ENCODE peak calls at places on chromosomes 7 and 10, in nine cellular contexts. R is naive B cell; M is HT1080; A is fibroblast of the aortic adventitia; Z is activated CD4-positive, alpha-beta T cell treated with anti-CD3 and anti-CD28 coated beads, Interleukin-2, amount 10 ng/mL, durations not matched to agents 7 days and 5 days; L is body of pancreas; D is upper lobe of right lung; Q is GM12878; G is GM04503. F is an unnamed sample.

GRCh38 chr7:68324621-68325020 is 1273.7 kb upstream of the AUTS2 start:
- DNase-seq in A (no peak), Z (no peak), Q (no peak), R (no peak), L (no peak), G (no peak), D (no peak), M (no peak), F (no peak)

GRCh38 chr10:91514684-91515253 is 104.6 kb downstream of the HECTD2 start:
- DNase-seq in Q (no peak), Z (no peak), R (no peak), A (no peak), L (no peak), M (no peak), D (no peak), G (no peak), F (no peak)

GRCh38 chr10:33952692-33953360 is 618.4 kb upstream of the NRP1 start:
- DNase-seq in Q (no peak), Z (no peak), L (no peak), M (peak), A (peak), D (no peak), R (no peak), G (no peak), F (no peak)

GRCh38 chr7:54960517-54960916 is 58.3 kb upstream of the EGFR start:
- DNase-seq in Z (no peak), R (no peak), A (peak), M (peak), G (no peak), D (no peak), L (no peak), Q (no peak), F (no peak)

GRCh38 chr7:23396222-23396621 is 74.1 kb downstream of the IGF2BP3 start:
- DNase-seq in G (peak), Q (no peak), R (no peak), M (no peak), Z (no peak), L (no peak), A (peak), D (no peak), F (no peak)

GRCh38 chr7:1234794-1235500 is 2.3 kb downstream of the UNCX start:
- DNase-seq in M (no peak), A (no peak), L (no peak), D (no peak), G (no peak), R (no peak), Z (peak), Q (no peak), F (no peak)

GRCh38 chr7:84139986-84140729 is 54.4 kb downstream of the SEMA3A start:
- DNase-seq in A (peak), D (no peak), Q (no peak), R (no peak), M (peak), Z (no peak), L (no peak), G (no peak), F (no peak)

GRCh38 chr10:116608683-116609594 is 11.8 kb upstream of the PNLIPRP2 start:
- DNase-seq in R (no peak), L (peak), D (no peak), M (no peak), A (no peak), G (no peak), Z (no peak), Q (no peak), F (no peak)

GRCh38 chr7:110766874-110767273 is 324.1 kb upstream of the LRRN3 start:
- DNase-seq in D (no peak), R (no peak), L (no peak), Z (no peak), M (no peak), Q (no peak), A (no peak), G (no peak), F (no peak)

GRCh38 chr7:94064541-94065191 is 60.5 kb upstream of the BET1 start:
- DNase-seq in D (no peak), Z (no peak), G (no peak), R (no peak), M (peak), L (no peak), Q (no peak), A (peak), F (no peak)

GRCh38 chr10:83469719-83470336 is 669.5 kb upstream of the GHITM start:
- DNase-seq in G (no peak), L (no peak), M (no peak), Q (no peak), R (no peak), A (no peak), D (no peak), Z (no peak), F (no peak)

GRCh38 chr10:75405201-75406143 is 3.9 kb upstream of the ZNF503 start:
- DNase-seq in R (no peak), L (peak), G (no peak), Z (no peak), M (no peak), Q (no peak), A (peak), D (peak), F (no peak)

GRCh38 chr7:845731-846130 is 13.5 kb downstream of the SUN1 start:
- DNase-seq in A (no peak), Q (no peak), G (no peak), R (no peak), M (no peak), L (no peak), Z (no peak), D (no peak), F (no peak)

GRCh38 chr7:77979219-77979618 is 180.6 kb downstream of the PHTF2 start:
- DNase-seq in G (no peak), R (no peak), A (no peak), L (no peak), M (peak), D (no peak), Z (no peak), Q (no peak), F (no peak)

GRCh38 chr7:91683823-91684222 is 196.7 kb downstream of the MTERF1 start:
- DNase-seq in A (peak), R (no peak), M (peak), G (no peak), Q (no peak), Z (no peak), D (no peak), L (no peak), F (no peak)

GRCh38 chr7:131957338-131958025 is 401.1 kb upstream of the PODXL start:
- DNase-seq in Q (no peak), Z (no peak), L (no peak), D (no peak), G (no peak), M (peak), A (no peak), R (no peak), F (peak)

GRCh38 chr10:79069325-79070090 is 742 bp downstream of the ZMIZ1 start:
- DNase-seq in G (no peak), L (peak), Z (peak), D (peak), R (peak), M (no peak), Q (no peak), A (peak), F (peak)

GRCh38 chr10:119250641-119251314 is 43.4 kb downstream of the GRK5 start:
- DNase-seq in D (no peak), Z (no peak), G (peak), M (peak), R (no peak), Q (no peak), A (peak), L (no peak), F (no peak)

GRCh38 chr10:92291921-92292860 is 1.2 kb downstream of the MARCHF5 start:
- DNase-seq in G (no peak), R (peak), M (peak), Z (peak), L (peak), Q (peak), D (peak), A (peak), F (no peak)

GRCh38 chr10:36779238-36779846 is 346.1 kb upstream of the ANKRD30A start:
- DNase-seq in M (peak), L (peak), D (no peak), G (peak), Z (no peak), Q (no peak), R (no peak), A (peak), F (peak)

F was measured in dorsolateral prefrontal cortex.